ENCODE peak calls at places on chromosome 2, in five cellular contexts. B is GM23338, G is HCT116, P is neural progenitor cell, U is hepatocyte. L is an unnamed sample.
A peak's percentile ranks its signal among the peaks of the same experiment; 100 is the strongest.

GRCh38 chr2:139122711-139123158 is 342.5 kb upstream of the NXPH2 start:
- DNase-seq in B (peak; percentile 9), G (peak; percentile 80), P (no peak), U (peak; percentile 17), L (peak; percentile 58)

GRCh38 chr2:136356111-136357033 is 238.4 kb upstream of the CXCR4 start:
- DNase-seq in B (no peak), G (no peak), P (no peak), U (no peak), L (no peak)

GRCh38 chr2:26537069-26537825 is 59.3 kb upstream of the OTOF start:
- DNase-seq in B (peak; percentile 25), G (no peak), P (no peak), U (no peak), L (no peak)

GRCh38 chr2:48187503-48187902 is 281.2 kb upstream of the FBXO11 start:
- DNase-seq in B (peak; percentile 54), G (no peak), P (peak; percentile 27), U (no peak), L (no peak)

GRCh38 chr2:45448217-45448616 is 162.8 kb downstream of the SRBD1 start:
- DNase-seq in B (no peak), G (no peak), P (no peak), U (no peak), L (no peak)

GRCh38 chr2:127455566-127456493 is 37.6 kb downstream of the PROC start:
- DNase-seq in B (peak; percentile 71), G (no peak), P (peak; percentile 78), U (peak; percentile 33), L (no peak)

GRCh38 chr2:73821227-73821626 is 7.5 kb upstream of the STAMBP start:
- DNase-seq in B (no peak), G (no peak), P (no peak), U (no peak), L (no peak)

GRCh38 chr2:61367177-61367576 is 103.7 kb downstream of the USP34 start:
- DNase-seq in B (no peak), G (no peak), P (no peak), U (no peak), L (no peak)

DNA sequence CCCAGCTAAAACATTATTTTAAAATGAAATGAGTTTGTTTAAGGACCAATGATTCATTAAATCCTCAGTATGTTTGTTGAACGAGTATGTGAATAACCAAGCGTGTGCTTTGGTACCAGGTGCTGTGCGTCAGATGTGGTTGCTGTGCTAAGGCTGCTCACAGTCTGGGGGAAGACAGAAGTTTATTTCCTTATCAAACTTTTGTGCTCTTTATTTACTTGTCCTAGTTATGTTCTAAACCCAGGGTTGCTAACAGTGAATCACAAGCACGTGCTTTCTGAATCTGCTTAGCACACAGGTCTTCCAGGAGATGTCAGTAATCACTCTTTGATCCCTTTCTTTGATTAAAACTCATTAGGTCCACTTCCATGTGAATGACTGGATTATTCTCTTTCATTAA is 37.0 kb downstream of the RAPGEF4 start:
- DNase-seq in B (no peak), G (no peak), P (no peak), U (peak; percentile 61), L (peak; percentile 52)
- TF ChIP-seq EZH2phosphoT487 in B (no peak), G (no peak), P (no peak), U (no peak), L (no peak)

GRCh38 chr2:174326880-174327558 is 7.7 kb upstream of the SP9 start:
- DNase-seq in B (peak; percentile 55), G (no peak), P (peak; percentile 56), U (no peak), L (no peak)
- TF ChIP-seq EZH2 in B (peak; percentile 69), G (no peak), P (peak; percentile 97), U (peak; percentile 85), L (no peak)

GRCh38 chr2:84870306-84870705 is 10.6 kb downstream of the TRABD2A start:
- DNase-seq in B (peak; percentile 36), G (no peak), P (no peak), U (no peak), L (no peak)
- TF ChIP-seq EZH2phosphoT487 in B (no peak), G (no peak), P (no peak), U (no peak), L (no peak)

DNA sequence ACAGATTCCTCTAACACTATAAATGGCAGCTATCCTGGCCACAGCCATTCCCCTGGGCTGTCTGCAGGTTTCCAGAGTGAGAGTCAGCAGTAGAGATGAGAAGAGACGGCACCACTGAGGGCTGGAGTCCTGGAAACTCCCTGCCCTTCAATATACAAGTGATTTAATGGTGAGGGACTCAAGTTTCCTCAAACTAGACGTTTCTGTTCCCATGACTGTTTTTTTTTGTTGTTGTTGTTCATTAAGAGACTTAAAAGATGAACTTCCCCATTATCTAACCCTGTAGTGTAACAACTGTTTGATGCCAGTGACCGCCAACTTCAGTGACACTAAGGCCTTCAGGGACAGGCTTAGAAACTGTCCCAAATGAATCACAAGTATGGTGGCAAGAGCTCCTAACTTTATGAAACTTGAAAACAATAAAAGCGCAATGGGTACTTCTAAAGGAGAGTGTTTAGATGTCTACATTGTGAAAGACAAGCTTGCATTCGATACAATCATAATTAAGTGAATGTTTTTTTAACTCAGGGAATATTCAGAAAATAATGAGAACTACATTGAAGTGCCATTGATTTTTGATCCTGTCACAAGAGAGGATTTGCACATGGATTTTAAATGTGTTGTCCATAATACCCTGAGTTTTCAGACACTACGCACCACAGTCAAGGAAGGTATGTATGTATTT is 34.0 kb downstream of the IL1R2 start:
- DNase-seq in B (no peak), G (no peak), P (no peak), U (no peak), L (no peak)
- TF ChIP-seq EZH2 in B (no peak), G (no peak), P (no peak), U (no peak), L (no peak)

DNA sequence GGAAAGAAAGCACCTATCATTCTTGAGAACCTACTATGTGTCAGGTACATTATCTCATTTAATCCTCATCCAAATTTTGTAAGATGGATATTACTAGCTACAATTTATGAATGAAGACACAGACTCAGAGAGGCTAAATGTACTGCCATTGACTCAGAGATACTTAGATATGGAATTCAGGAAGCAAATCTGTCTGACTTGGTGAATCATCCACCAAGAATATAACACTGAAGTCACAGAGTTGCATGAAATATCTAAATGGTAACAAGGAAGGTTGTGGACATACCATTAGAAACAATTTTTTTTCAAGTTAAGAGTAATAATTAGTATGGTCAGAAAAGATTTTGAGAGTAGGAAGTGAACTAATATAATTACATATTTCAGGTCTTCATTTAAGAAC is 14.6 kb upstream of the C2orf66 start:
- DNase-seq in B (no peak), G (no peak), P (no peak), U (peak; percentile 13), L (peak; percentile 90)
- TF ChIP-seq EZH2phosphoT487 in B (no peak), G (no peak), P (no peak), U (no peak), L (no peak)

DNA sequence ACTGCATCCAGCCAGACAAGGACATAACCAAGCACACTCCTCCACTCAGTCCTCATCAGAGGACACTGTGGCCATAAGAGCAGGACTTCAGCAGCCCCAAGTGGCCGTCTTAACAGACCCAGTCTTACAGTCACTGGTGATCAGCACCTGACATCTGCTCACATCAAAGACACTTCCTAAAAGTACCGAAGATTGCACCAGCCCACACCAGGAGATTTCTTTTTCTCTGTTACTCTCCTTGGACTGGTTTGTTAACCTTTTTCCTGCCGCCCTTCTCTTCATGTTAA is 44.1 kb downstream of the MRPS5 start:
- DNase-seq in B (peak; percentile 19), G (no peak), P (peak; percentile 15), U (peak; percentile 2), L (no peak)
- TF ChIP-seq EZH2 in B (no peak), G (no peak), P (no peak), U (no peak), L (no peak)

GRCh38 chr2:138113871-138114525 is 149.7 kb downstream of the HNMT start:
- DNase-seq in B (no peak), G (no peak), P (no peak), U (no peak), L (no peak)
- TF ChIP-seq EZH2phosphoT487 in B (no peak), G (no peak), P (no peak), U (no peak), L (no peak)

DNA sequence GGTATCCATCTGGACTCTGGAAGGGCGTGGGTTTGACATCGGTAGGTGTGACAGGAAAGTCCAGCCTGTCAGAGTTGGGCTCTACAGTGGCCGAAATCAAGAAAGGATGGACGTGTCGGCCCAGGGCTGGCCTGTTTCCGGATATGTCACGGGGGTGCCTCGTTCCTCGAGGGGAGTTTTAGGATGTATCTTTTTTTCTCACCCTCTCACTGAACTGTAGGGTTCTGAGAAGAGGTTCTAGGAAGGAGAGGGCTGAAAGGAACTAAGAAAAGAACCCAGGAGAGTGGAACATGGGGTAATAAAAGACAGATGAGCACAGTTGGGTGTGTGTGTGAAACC is 7.2 kb upstream of the SP9 start:
- DNase-seq in B (no peak), G (no peak), P (no peak), U (no peak), L (no peak)
- TF ChIP-seq EZH2 in B (no peak), G (no peak), P (peak; percentile 84), U (no peak), L (no peak)

GRCh38 chr2:106197878-106198277 is 3.8 kb upstream of the UXS1 start:
- DNase-seq in B (no peak), G (no peak), P (no peak), U (peak; percentile 66), L (peak; percentile 88)

GRCh38 chr2:106205488-106205887 is 11.4 kb upstream of the UXS1 start:
- DNase-seq in B (no peak), G (no peak), P (no peak), U (no peak), L (no peak)

GRCh38 chr2:106207246-106207645 is 13.1 kb upstream of the UXS1 start:
- DNase-seq in B (no peak), G (no peak), P (no peak), U (no peak), L (no peak)

GRCh38 chr2:106195996-106196395 is 1.9 kb upstream of the UXS1 start:
- DNase-seq in B (no peak), G (no peak), P (no peak), U (no peak), L (no peak)

DNA sequence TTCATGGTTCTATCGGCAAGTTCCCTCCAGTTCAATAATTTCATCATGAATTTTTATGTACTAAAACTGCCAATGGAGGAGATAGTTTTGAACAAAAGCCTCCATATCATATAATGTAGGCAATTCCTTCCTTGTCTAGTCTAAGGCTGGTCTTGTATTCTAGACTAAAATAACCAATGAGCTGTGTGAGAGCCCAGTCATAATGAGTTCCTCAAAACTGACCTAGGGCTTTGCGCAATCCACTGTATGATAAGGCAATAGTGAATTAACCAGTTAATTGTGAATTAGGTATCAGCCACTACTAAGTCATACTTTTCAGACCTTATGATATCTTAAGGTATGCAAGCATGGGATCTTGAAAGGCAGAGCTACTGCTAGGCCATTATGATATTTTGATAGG is 7.6 kb upstream of the UXS1 start:
- DNase-seq in B (no peak), G (no peak), P (no peak), U (no peak), L (no peak)
- TF ChIP-seq EZH2phosphoT487 in B (no peak), G (no peak), P (no peak), U (no peak), L (no peak)

L was measured in GM23248.